ENCODE peak calls at places on chromosomes 11 and 22, in six cellular contexts. One of them, this sample, is unnamed.

GRCh38 chr11:3220101-3220500 is 1.5 kb upstream of the MRGPRG start:
- DNase-seq in H1: no peak
- DNase-seq in A549: no peak
- DNase-seq in suprapubic skin: no peak
- DNase-seq in GM12878: no peak
- DNase-seq in stomach: no peak
- DNase-seq in this sample: no peak

GRCh38 chr11:128324531-128325141 is 262.7 kb downstream of the ETS1 start:
- DNase-seq in H1: no peak
- DNase-seq in A549: no peak
- DNase-seq in suprapubic skin: no peak
- DNase-seq in GM12878: no peak
- DNase-seq in stomach: no peak
- DNase-seq in this sample: peak; percentile 71

GRCh38 chr22:30821381-30821780 is 126.7 kb downstream of the OSBP2 start:
- DNase-seq in H1: no peak
- DNase-seq in A549: no peak
- DNase-seq in suprapubic skin: no peak
- DNase-seq in GM12878: no peak
- DNase-seq in stomach: no peak
- DNase-seq in this sample: no peak

GRCh38 chr11:68010058-68011041 is at the start of gene ALDH3B1:
- DNase-seq in H1: peak; percentile 72
- DNase-seq in A549: peak; percentile 97
- DNase-seq in suprapubic skin: peak; percentile 97
- DNase-seq in GM12878: no peak
- DNase-seq in stomach: peak; percentile 95
- DNase-seq in this sample: peak; percentile 98

GRCh38 chr22:36016656-36017055 is 12.0 kb downstream of the RBFOX2 start:
- DNase-seq in H1: no peak
- DNase-seq in A549: no peak
- DNase-seq in suprapubic skin: no peak
- DNase-seq in GM12878: no peak
- DNase-seq in stomach: no peak
- DNase-seq in this sample: no peak

GRCh38 chr11:66020618-66021357 is 5.5 kb downstream of the CATSPER1 start:
- DNase-seq in H1: no peak
- DNase-seq in A549: peak; percentile 59
- DNase-seq in suprapubic skin: peak; percentile 68
- DNase-seq in GM12878: no peak
- DNase-seq in stomach: peak; percentile 41
- DNase-seq in this sample: peak; percentile 48

GRCh38 chr11:108324587-108324986 is 101.7 kb downstream of the ATM start:
- DNase-seq in H1: no peak
- DNase-seq in A549: no peak
- DNase-seq in suprapubic skin: no peak
- DNase-seq in GM12878: no peak
- DNase-seq in stomach: no peak
- DNase-seq in this sample: no peak

GRCh38 chr11:110028904-110029303 is 64.3 kb upstream of the ZC3H12C start:
- DNase-seq in H1: no peak
- DNase-seq in A549: no peak
- DNase-seq in suprapubic skin: no peak
- DNase-seq in GM12878: peak; percentile 53
- DNase-seq in stomach: no peak
- DNase-seq in this sample: no peak

GRCh38 chr11:60972182-60973030 is 926 bp downstream of the CD6 start:
- DNase-seq in H1: no peak
- DNase-seq in A549: no peak
- DNase-seq in suprapubic skin: peak; percentile 44
- DNase-seq in GM12878: no peak
- DNase-seq in stomach: no peak
- DNase-seq in this sample: no peak

GRCh38 chr11:122559734-122560382 is 95.7 kb upstream of the UBASH3B start:
- DNase-seq in H1: peak; percentile 96
- DNase-seq in A549: peak; percentile 90
- DNase-seq in suprapubic skin: no peak
- DNase-seq in GM12878: no peak
- DNase-seq in stomach: no peak
- DNase-seq in this sample: no peak

GRCh38 chr11:85813721-85814120 is 2.8 kb upstream of the SYTL2 start:
- DNase-seq in H1: no peak
- DNase-seq in A549: no peak
- DNase-seq in suprapubic skin: no peak
- DNase-seq in GM12878: no peak
- DNase-seq in stomach: peak; percentile 57
- DNase-seq in this sample: no peak

GRCh38 chr11:3046190-3046589 is 11.0 kb downstream of the CARS1 start:
- DNase-seq in H1: no peak
- DNase-seq in A549: peak; percentile 25
- DNase-seq in suprapubic skin: no peak
- DNase-seq in GM12878: no peak
- DNase-seq in stomach: no peak
- DNase-seq in this sample: no peak

GRCh38 chr22:46066691-46067090 is 83.6 kb upstream of the PPARA start:
- DNase-seq in H1: no peak
- DNase-seq in A549: no peak
- DNase-seq in suprapubic skin: peak; percentile 55
- DNase-seq in GM12878: no peak
- DNase-seq in stomach: peak; percentile 44
- DNase-seq in this sample: no peak

GRCh38 chr11:134755535-134755934 is 343.5 kb upstream of the B3GAT1 start:
- DNase-seq in H1: no peak
- DNase-seq in A549: no peak
- DNase-seq in suprapubic skin: no peak
- DNase-seq in GM12878: no peak
- DNase-seq in stomach: no peak
- DNase-seq in this sample: no peak

GRCh38 chr11:108220721-108221346 is 1.6 kb downstream of the NPAT start:
- DNase-seq in H1: no peak
- DNase-seq in A549: no peak
- DNase-seq in suprapubic skin: no peak
- DNase-seq in GM12878: no peak
- DNase-seq in stomach: no peak
- DNase-seq in this sample: no peak

GRCh38 chr11:111974451-111974850 is 37.3 kb downstream of the DIXDC1 start:
- DNase-seq in H1: no peak
- DNase-seq in A549: no peak
- DNase-seq in suprapubic skin: no peak
- DNase-seq in GM12878: no peak
- DNase-seq in stomach: no peak
- DNase-seq in this sample: no peak

GRCh38 chr11:106344392-106344791 is 266.9 kb downstream of the AASDHPPT start:
- DNase-seq in H1: no peak
- DNase-seq in A549: no peak
- DNase-seq in suprapubic skin: no peak
- DNase-seq in GM12878: no peak
- DNase-seq in stomach: no peak
- DNase-seq in this sample: no peak

GRCh38 chr11:58024601-58025091 is 965 bp downstream of the OR9Q1 start:
- DNase-seq in H1: no peak
- DNase-seq in A549: no peak
- DNase-seq in suprapubic skin: peak; percentile 72
- DNase-seq in GM12878: no peak
- DNase-seq in stomach: peak; percentile 54
- DNase-seq in this sample: peak; percentile 25

GRCh38 chr11:101407324-101407723 is 176.5 kb downstream of the TRPC6 start:
- DNase-seq in H1: no peak
- DNase-seq in A549: no peak
- DNase-seq in suprapubic skin: no peak
- DNase-seq in GM12878: no peak
- DNase-seq in stomach: no peak
- DNase-seq in this sample: no peak

GRCh38 chr11:122917311-122917710 is 34.8 kb downstream of the JHY start:
- DNase-seq in H1: no peak
- DNase-seq in A549: no peak
- DNase-seq in suprapubic skin: no peak
- DNase-seq in GM12878: no peak
- DNase-seq in stomach: no peak
- DNase-seq in this sample: no peak

GRCh38 chr11:19419021-19419750 is 178.4 kb upstream of the E2F8 start:
- DNase-seq in H1: peak; percentile 17
- DNase-seq in A549: peak; percentile 69
- DNase-seq in suprapubic skin: no peak
- DNase-seq in GM12878: no peak
- DNase-seq in stomach: no peak
- DNase-seq in this sample: no peak

GRCh38 chr22:29216873-29217666 is 11.4 kb downstream of the EMID1 start:
- DNase-seq in H1: no peak
- DNase-seq in A549: peak; percentile 15
- DNase-seq in suprapubic skin: peak; percentile 62
- DNase-seq in GM12878: no peak
- DNase-seq in stomach: no peak
- DNase-seq in this sample: no peak

DNA sequence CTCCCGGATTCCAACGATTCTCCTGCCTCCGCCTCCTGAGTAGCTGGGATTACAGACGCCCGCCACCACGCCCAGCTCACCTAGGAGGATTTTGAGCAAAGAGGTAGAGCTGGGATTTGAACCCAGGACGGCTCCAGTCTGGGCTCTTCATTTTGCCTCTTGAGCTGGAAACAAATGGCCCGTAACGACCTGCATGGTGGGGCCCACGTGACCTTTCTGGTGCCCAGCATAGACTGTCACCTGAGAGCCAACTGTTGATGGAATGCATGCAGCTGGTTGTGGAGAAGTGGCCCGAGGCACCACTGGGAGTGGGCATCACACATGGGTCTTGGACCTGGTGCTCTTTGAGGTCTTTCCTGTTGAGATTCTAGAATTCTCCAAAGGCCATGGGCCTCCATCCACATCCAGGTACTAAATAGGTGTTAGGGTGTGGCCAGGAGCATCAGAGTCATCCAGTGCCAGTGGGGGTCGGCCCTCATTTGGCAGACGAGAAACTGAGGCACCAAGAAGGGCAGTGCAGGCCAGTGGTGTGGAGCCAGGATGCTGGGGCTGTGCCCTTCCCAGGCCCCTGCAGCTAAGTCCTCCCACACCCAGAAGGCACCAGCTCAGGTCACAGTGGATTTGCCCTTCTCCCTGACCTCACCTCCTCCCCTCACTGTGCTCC is 3.9 kb downstream of the ATF4 start:
- DNase-seq in H1: no peak
- DNase-seq in A549: no peak
- DNase-seq in suprapubic skin: no peak
- DNase-seq in GM12878: no peak
- DNase-seq in stomach: no peak
- DNase-seq in this sample: no peak
- H3K4me1 ChIP-seq in H1: no peaks in the 10 kb centered on the region
- H3K4me1 ChIP-seq in A549: peaks cover 23% of the 10 kb centered on the region
- H3K4me1 ChIP-seq in suprapubic skin: peaks cover 68% of the 10 kb centered on the region
- H3K4me1 ChIP-seq in GM12878: peaks cover 42% of the 10 kb centered on the region
- H3K4me1 ChIP-seq in stomach: peaks cover 81% of the 10 kb centered on the region
- H3K4me1 ChIP-seq in this sample: peaks cover 77% of the 10 kb centered on the region

GRCh38 chr22:39055658-39056057 is 15.0 kb downstream of the APOBEC3F start:
- DNase-seq in H1: no peak
- DNase-seq in A549: no peak
- DNase-seq in suprapubic skin: no peak
- DNase-seq in GM12878: no peak
- DNase-seq in stomach: no peak
- DNase-seq in this sample: no peak
- TF ChIP-seq EP300 in H1: no peak
- TF ChIP-seq EP300 in A549: no peak
- TF ChIP-seq EP300 in suprapubic skin: no peak
- TF ChIP-seq EP300 in GM12878: no peak
- TF ChIP-seq EP300 in stomach: no peak
- TF ChIP-seq EP300 in this sample: no peak

GRCh38 chr11:102447193-102447592 is 5.4 kb downstream of the TMEM123 start:
- DNase-seq in H1: no peak
- DNase-seq in A549: no peak
- DNase-seq in suprapubic skin: no peak
- DNase-seq in GM12878: no peak
- DNase-seq in stomach: no peak
- DNase-seq in this sample: no peak
- H3K4me1 ChIP-seq in H1: peaks cover 7% of the 10 kb centered on the region
- H3K4me1 ChIP-seq in A549: peaks cover 54% of the 10 kb centered on the region
- H3K4me1 ChIP-seq in suprapubic skin: peaks cover 29% of the 10 kb centered on the region
- H3K4me1 ChIP-seq in GM12878: peaks cover 6% of the 10 kb centered on the region
- H3K4me1 ChIP-seq in stomach: peaks cover 52% of the 10 kb centered on the region
- H3K4me1 ChIP-seq in this sample: peaks cover 38% of the 10 kb centered on the region

DNA sequence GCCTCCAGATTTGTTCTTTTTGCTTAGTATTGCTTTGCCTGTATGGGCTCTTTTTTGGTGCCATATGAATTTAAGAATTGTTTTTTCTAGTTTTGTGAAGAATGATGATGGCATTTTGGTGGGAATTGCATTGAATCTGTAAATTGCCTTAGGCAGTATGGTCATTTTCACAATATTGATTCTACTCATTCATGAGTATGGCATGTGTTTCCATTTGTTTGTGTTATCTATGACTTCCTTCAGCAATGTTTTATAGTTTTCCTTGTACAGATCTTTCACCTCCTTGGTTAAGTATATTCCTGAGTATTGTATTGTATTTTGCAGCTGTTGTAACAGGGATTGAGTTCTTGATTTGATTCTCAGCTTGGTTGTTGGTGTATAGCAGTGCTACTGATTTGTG is 18.3 kb upstream of the ZBED5 start:
- DNase-seq in H1: no peak
- DNase-seq in A549: no peak
- DNase-seq in suprapubic skin: no peak
- DNase-seq in GM12878: no peak
- DNase-seq in stomach: no peak
- DNase-seq in this sample: no peak
- TF ChIP-seq EP300 in H1: no peak
- TF ChIP-seq EP300 in A549: no peak
- TF ChIP-seq EP300 in suprapubic skin: no peak
- TF ChIP-seq EP300 in GM12878: no peak
- TF ChIP-seq EP300 in stomach: no peak
- TF ChIP-seq EP300 in this sample: no peak

This sample was measured in upper lobe of left lung.